ENCODE peak calls at places on chromosomes 1 and 21, in ten cellular contexts. B is neuronal stem cell; M is T-helper 2 cell; U is astrocyte of the cerebellum; G is AG04450; L is fibroblast of mammary gland; Z is dermis microvascular lymphatic vessel endothelial cell; N is stimulated activated CD8-positive, alpha-beta memory T cell treated with anti-CD3 and anti-CD28 coated beads, Interleukin-15, amount 100 ng/mL, for 48 hours; Y is stimulated activated naive B cell treated with anti-CD40 and anti-IgM and Interleukin-4, amounts not matched to agents 10 μg/mL and 1 μg/mL and 100 μg/mL, for 72 hours; A is hepatocyte. D is an unnamed sample.

GRCh38 chr21:14862794-14863720 is 201.7 kb downstream of the NRIP1 start:
- DNase-seq in B (no peak), M (no peak), U (no peak), G (no peak), L (peak; percentile 26), Z (peak; percentile 15), N (no peak), Y (no peak), A (peak; percentile 52), D (peak; percentile 43)

GRCh38 chr1:95233737-95234493 is at the start of gene RWDD3:
- DNase-seq in B (peak; percentile 88), M (peak; percentile 86), U (peak; percentile 69), G (peak; percentile 61), L (peak; percentile 85), Z (peak; percentile 34), N (peak; percentile 90), Y (peak; percentile 93), A (peak; percentile 97), D (peak; percentile 97)

GRCh38 chr1:39159224-39160036 is 45.1 kb upstream of the MACF1 start:
- DNase-seq in B (no peak), M (no peak), U (peak; percentile 49), G (no peak), L (no peak), Z (peak; percentile 37), N (no peak), Y (no peak), A (peak; percentile 77), D (peak; percentile 84)

GRCh38 chr1:73401666-73402065 is 796.3 kb downstream of the LRRIQ3 start:
- DNase-seq in B (no peak), M (no peak), U (no peak), G (no peak), L (no peak), Z (no peak), N (no peak), Y (no peak), A (no peak), D (peak; percentile 51)

GRCh38 chr1:201888282-201889033 is at the start of gene SHISA4:
- DNase-seq in B (peak; percentile 23), M (no peak), U (no peak), G (no peak), L (peak; percentile 29), Z (no peak), N (no peak), Y (no peak), A (peak; percentile 65), D (peak; percentile 86)

GRCh38 chr1:18927082-18927653 is 24.8 kb upstream of the ALDH4A1 start:
- DNase-seq in B (no peak), M (peak; percentile 7), U (no peak), G (no peak), L (no peak), Z (no peak), N (no peak), Y (peak; percentile 10), A (no peak), D (no peak)

GRCh38 chr1:200631375-200631774 is 10.8 kb upstream of the KIF14 start:
- DNase-seq in B (no peak), M (no peak), U (no peak), G (no peak), L (no peak), Z (no peak), N (no peak), Y (no peak), A (no peak), D (no peak)

GRCh38 chr1:93690921-93691789 is 9.5 kb upstream of the BCAR3 start:
- DNase-seq in B (no peak), M (no peak), U (no peak), G (no peak), L (no peak), Z (no peak), N (no peak), Y (no peak), A (no peak), D (peak; percentile 28)

GRCh38 chr1:201748331-201748730 is 80.6 kb upstream of the IPO9 start:
- DNase-seq in B (no peak), M (no peak), U (peak; percentile 80), G (peak; percentile 74), L (peak; percentile 90), Z (no peak), N (no peak), Y (no peak), A (no peak), D (no peak)

GRCh38 chr1:235088440-235088839 is 40.2 kb downstream of the TOMM20 start:
- DNase-seq in B (no peak), M (no peak), U (no peak), G (no peak), L (no peak), Z (no peak), N (no peak), Y (no peak), A (no peak), D (no peak)

GRCh38 chr1:229059671-229060079 is 211.2 kb upstream of the RAB4A start:
- DNase-seq in B (no peak), M (no peak), U (peak; percentile 19), G (no peak), L (peak; percentile 81), Z (peak; percentile 90), N (no peak), Y (no peak), A (peak; percentile 34), D (no peak)

GRCh38 chr21:15122241-15122640 is 57.4 kb upstream of the NRIP1 start:
- DNase-seq in B (no peak), M (no peak), U (peak; percentile 6), G (no peak), L (peak; percentile 3), Z (no peak), N (no peak), Y (no peak), A (peak; percentile 22), D (peak; percentile 72)

GRCh38 chr1:244137725-244138124 is 86.6 kb downstream of the ZBTB18 start:
- DNase-seq in B (no peak), M (no peak), U (peak; percentile 92), G (no peak), L (no peak), Z (no peak), N (no peak), Y (no peak), A (no peak), D (no peak)

GRCh38 chr21:39083377-39084008 is 99.8 kb downstream of the PSMG1 start:
- DNase-seq in B (no peak), M (no peak), U (no peak), G (no peak), L (peak; percentile 41), Z (no peak), N (no peak), Y (no peak), A (peak; percentile 68), D (peak; percentile 25)

GRCh38 chr1:171141336-171142051 is 43.6 kb upstream of the FMO2 start:
- DNase-seq in B (no peak), M (no peak), U (peak; percentile 99), G (peak; percentile 96), L (peak; percentile 99), Z (no peak), N (no peak), Y (no peak), A (peak; percentile 46), D (no peak)

GRCh38 chr1:191022856-191023255 is 545.2 kb upstream of the BRINP3 start:
- DNase-seq in B (no peak), M (no peak), U (peak; percentile 23), G (no peak), L (no peak), Z (no peak), N (no peak), Y (no peak), A (no peak), D (peak; percentile 27)

GRCh38 chr1:19081218-19081893 is 124.9 kb upstream of the IFFO2 start:
- DNase-seq in B (no peak), M (no peak), U (no peak), G (no peak), L (peak; percentile 80), Z (no peak), N (no peak), Y (no peak), A (peak; percentile 50), D (no peak)

GRCh38 chr1:199176713-199177112 is 537.9 kb downstream of the PTPRC start:
- DNase-seq in B (no peak), M (no peak), U (no peak), G (no peak), L (no peak), Z (no peak), N (no peak), Y (no peak), A (no peak), D (no peak)

GRCh38 chr1:26014179-26014578 is 7.4 kb upstream of the EXTL1 start:
- DNase-seq in B (no peak), M (no peak), U (no peak), G (no peak), L (no peak), Z (no peak), N (no peak), Y (no peak), A (no peak), D (no peak)

GRCh38 chr21:38140192-38140905 is 116.4 kb upstream of the KCNJ15 start:
- DNase-seq in B (no peak), M (no peak), U (no peak), G (no peak), L (peak; percentile 47), Z (no peak), N (no peak), Y (no peak), A (peak; percentile 42), D (no peak)

GRCh38 chr1:1895050-1895398 is 4.1 kb upstream of the GNB1 start:
- DNase-seq in B (no peak), M (no peak), U (no peak), G (no peak), L (no peak), Z (no peak), N (no peak), Y (no peak), A (no peak), D (no peak)

GRCh38 chr1:241356187-241356518 is 852 bp downstream of the RGS7 start:
- DNase-seq in B (no peak), M (no peak), U (no peak), G (no peak), L (no peak), Z (no peak), N (no peak), Y (no peak), A (peak; percentile 5), D (peak; percentile 68)

GRCh38 chr1:63770381-63770780 is 3.4 kb upstream of the ROR1 start:
- DNase-seq in B (no peak), M (no peak), U (no peak), G (no peak), L (no peak), Z (no peak), N (no peak), Y (no peak), A (no peak), D (no peak)